ENCODE peak calls at places on chromosomes 13 and 19, in six cellular contexts. V is transverse colon, M is small intestine, E is endothelial cell, P is adipocyte, A is hippocampal formation. H is an unnamed sample.

GRCh38 chr19:35313614-35314013 is 15.4 kb upstream of the CD22 start:
- DNase-seq in P (no peak), V (no peak), A (no peak), E (no peak), M (no peak), H (no peak)

GRCh38 chr19:43751466-43752220 is 3.1 kb downstream of the SMG9 start:
- DNase-seq in A (no peak), E (no peak), M (no peak), P (no peak), V (no peak), H (peak)

GRCh38 chr13:109243311-109243951 is 543.0 kb downstream of the IRS2 start:
- DNase-seq in V (no peak), M (no peak), P (peak), A (no peak), E (no peak), H (peak)

GRCh38 chr19:23346696-23347095 is 48.6 kb downstream of the ZNF91 start:
- DNase-seq in E (no peak), V (no peak), A (no peak), M (no peak), P (no peak), H (no peak)

GRCh38 chr19:55441692-55442321 is 1.3 kb downstream of the SHISA7 start:
- DNase-seq in E (no peak), V (no peak), A (no peak), M (no peak), P (no peak), H (no peak)

GRCh38 chr19:38691938-38692457 is 44.5 kb downstream of the ACTN4 start:
- DNase-seq in P (peak), M (no peak), V (peak), A (no peak), E (no peak), H (peak)

GRCh38 chr13:67943116-67943515 is 713.0 kb upstream of the PCDH9 start:
- DNase-seq in V (no peak), E (no peak), A (no peak), P (peak), M (no peak), H (no peak)

GRCh38 chr19:57506163-57506562 is 6.4 kb downstream of the ZNF773 start:
- DNase-seq in M (no peak), E (no peak), V (no peak), P (no peak), A (no peak), H (no peak)

GRCh38 chr13:113584205-113584869 is at the start of gene TFDP1:
- DNase-seq in M (peak), A (peak), E (peak), P (peak), V (peak), H (peak)

GRCh38 chr13:98407575-98407974 is 169.3 kb downstream of the STK24 start:
- DNase-seq in P (no peak), E (no peak), A (no peak), V (no peak), M (no peak), H (no peak)

GRCh38 chr19:15098505-15098904 is 8.7 kb upstream of the SYDE1 start:
- DNase-seq in E (no peak), V (no peak), P (no peak), A (no peak), M (no peak), H (no peak)

GRCh38 chr19:3538965-3539742 is at the start of gene TEKTIP1:
- DNase-seq in E (no peak), A (no peak), P (no peak), V (no peak), M (no peak), H (no peak)

GRCh38 chr13:102117175-102117830 is 284.5 kb downstream of the FGF14 start:
- DNase-seq in P (no peak), A (no peak), E (no peak), V (no peak), M (no peak), H (no peak)

GRCh38 chr13:52455677-52456041 is 381 bp downstream of the CKAP2 start:
- DNase-seq in M (peak), P (peak), E (peak), V (peak), A (peak), H (peak)

GRCh38 chr13:45615501-45616101 is at the start of gene ERICH6B:
- DNase-seq in P (peak), V (no peak), E (peak), A (peak), M (no peak), H (no peak)

GRCh38 chr13:23500858-23501257 is 67.4 kb upstream of the SACS start:
- DNase-seq in V (no peak), P (peak), M (no peak), A (no peak), E (no peak), H (peak)

GRCh38 chr13:81602236-81602635 is 1261.3 kb upstream of the SPRY2 start:
- DNase-seq in A (no peak), M (no peak), E (no peak), V (no peak), P (peak), H (no peak)

GRCh38 chr19:23799321-23799720 is 40.6 kb upstream of the ZNF681 start:
- DNase-seq in E (no peak), M (no peak), P (no peak), A (no peak), V (no peak), H (no peak)

GRCh38 chr19:51689751-51690358 is 3.3 kb upstream of the SPACA6 start:
- DNase-seq in M (no peak), E (peak), P (peak), V (peak), A (peak), H (peak)

GRCh38 chr19:3785464-3785937 is 680 bp downstream of the MATK start:
- DNase-seq in M (no peak), E (no peak), A (no peak), V (no peak), P (no peak), H (no peak)

GRCh38 chr19:16886305-16886880 is 2.4 kb upstream of the F2RL3 start:
- DNase-seq in M (peak), A (no peak), P (no peak), E (no peak), V (peak), H (no peak)

GRCh38 chr19:1805401-1806183 is 6.5 kb downstream of the ATP8B3 start:
- DNase-seq in V (no peak), E (no peak), P (no peak), M (no peak), A (no peak), H (no peak)

GRCh38 chr13:114122591-114123211 is 9.7 kb downstream of the RASA3 start:
- DNase-seq in M (no peak), E (no peak), A (no peak), P (no peak), V (no peak), H (no peak)

GRCh38 chr13:36915106-36915505 is 4.9 kb downstream of the SMAD9 start:
- DNase-seq in M (no peak), V (no peak), A (no peak), E (no peak), P (no peak), H (no peak)

GRCh38 chr19:6890938-6891337 is 3.6 kb downstream of the ADGRE1 start:
- DNase-seq in M (no peak), E (no peak), P (no peak), V (no peak), A (no peak), H (no peak)

GRCh38 chr19:12680034-12680433 is 1.6 kb downstream of the DHPS start:
- DNase-seq in P (no peak), A (no peak), M (no peak), V (no peak), E (no peak), H (no peak)

GRCh38 chr13:29474991-29475390 is 120.5 kb downstream of the SLC7A1 start:
- DNase-seq in A (no peak), M (no peak), P (peak), V (no peak), E (no peak), H (no peak)

GRCh38 chr13:20702530-20702929 is 969 bp upstream of the IL17D start:
- DNase-seq in P (no peak), V (no peak), E (no peak), A (no peak), M (peak), H (no peak)

GRCh38 chr13:70758932-70759331 is 650.7 kb upstream of the KLHL1 start:
- DNase-seq in M (no peak), E (no peak), V (no peak), A (no peak), P (no peak), H (no peak)

GRCh38 chr13:103510007-103510406 is 443.8 kb upstream of the SLC10A2 start:
- DNase-seq in V (no peak), A (no peak), E (no peak), P (no peak), M (no peak), H (no peak)

GRCh38 chr19:13149628-13150186 is 468 bp downstream of the STX10 start:
- DNase-seq in M (peak), P (peak), A (no peak), V (peak), E (peak), H (peak)

GRCh38 chr13:44710576-44710975 is 134.4 kb upstream of the TSC22D1 start:
- DNase-seq in M (no peak), E (no peak), A (no peak), P (peak), V (no peak), H (peak)

GRCh38 chr19:32677657-32678056 is 2.0 kb downstream of the RGS9BP start:
- DNase-seq in A (peak), M (no peak), V (no peak), E (no peak), P (no peak), H (no peak)

H was measured in GM03348.